ENCODE peak calls at places on chromosome 3, in seven cellular contexts. Z, S, W, P, F, H and Y are unnamed samples.

GRCh38 chr3:69871868-69872267 is 127.7 kb upstream of the SAMMSON start:
- DNase-seq in Z (no peak), S (no peak), H (no peak), F (no peak), P (no peak), W (no peak), Y (no peak)

GRCh38 chr3:140521751-140522445 is 156.0 kb upstream of the TRIM42 start:
- DNase-seq in H (peak), S (no peak), Z (no peak), F (no peak), W (no peak), P (no peak), Y (no peak)

GRCh38 chr3:58989173-58989572 is 60.7 kb downstream of the CFAP20DC start:
- DNase-seq in P (no peak), H (no peak), F (no peak), W (peak), S (no peak), Z (no peak), Y (peak)

GRCh38 chr3:16148783-16149182 is 25.7 kb upstream of the GALNT15 start:
- DNase-seq in H (no peak), Z (no peak), S (peak), P (no peak), W (peak), F (no peak), Y (peak)

GRCh38 chr3:168249048-168249538 is 153.4 kb upstream of the GOLIM4 start:
- DNase-seq in Z (no peak), P (no peak), W (no peak), F (no peak), H (no peak), S (no peak), Y (peak)

GRCh38 chr3:13548696-13549512 is at the start of gene FBLN2:
- DNase-seq in P (peak), W (no peak), F (no peak), H (peak), Z (no peak), S (peak), Y (no peak)

GRCh38 chr3:161413127-161413854 is 42.0 kb upstream of the SPTSSB start:
- DNase-seq in W (no peak), H (no peak), F (peak), S (no peak), Z (no peak), P (no peak), Y (no peak)

GRCh38 chr3:70805044-70805732 is 492.8 kb upstream of the MDFIC2 start:
- DNase-seq in P (no peak), W (peak), F (no peak), Z (no peak), S (no peak), H (no peak), Y (no peak)

GRCh38 chr3:4417449-4417848 is 49.6 kb downstream of the SUMF1 start:
- DNase-seq in S (no peak), Z (no peak), F (no peak), P (no peak), W (peak), H (no peak), Y (no peak)

GRCh38 chr3:188937389-188937788 is 234.4 kb upstream of the TPRG1 start:
- DNase-seq in H (peak), S (no peak), P (no peak), F (no peak), Z (no peak), W (no peak), Y (no peak)

GRCh38 chr3:42874749-42875148 is 930 bp downstream of the CYP8B1 start:
- DNase-seq in S (no peak), Z (no peak), P (no peak), H (no peak), W (no peak), F (no peak), Y (no peak)

GRCh38 chr3:63945558-63946096 is 33.4 kb upstream of the SCAANT1 start:
- DNase-seq in P (no peak), H (no peak), F (no peak), S (no peak), Z (no peak), W (no peak), Y (no peak)

GRCh38 chr3:168419091-168419490 is 323.4 kb upstream of the GOLIM4 start:
- DNase-seq in P (no peak), S (no peak), W (no peak), Z (no peak), H (no peak), F (no peak), Y (no peak)